ENCODE peak calls at places on chromosomes 11 and 22, in six cellular contexts. N is stimulated activated CD4-positive, alpha-beta T cell treated with anti-CD3 and anti-CD28 coated beads, Interleukin-1b, Interleukin-23, amount 100 ng/mL, for 24 hours; P is fibroblast of mammary gland; M is colonic mucosa; I is NCI-H1092 treated with DMSO at 0.1 percent for 48 hours; Z is stimulated activated CD8-positive, alpha-beta memory T cell treated with anti-CD3 and anti-CD28 coated beads, Interleukin-7, amount 100 ng/mL, for 24 hours. X is an unnamed sample.

GRCh38 chr11:95108159-95108611 is 18.5 kb downstream of the ENDOD1 start:
- DNase-seq in N (no peak), P (peak), M (peak), I (no peak), Z (no peak), X (peak)

GRCh38 chr11:17864478-17864941 is 129.9 kb downstream of the KCNC1 start:
- DNase-seq in N (no peak), P (no peak), M (peak), I (no peak), Z (no peak), X (peak)

GRCh38 chr11:117143390-117143789 is 697 bp upstream of the PAFAH1B2 start:
- DNase-seq in N (no peak), P (peak), M (peak), I (peak), Z (no peak), X (peak)

GRCh38 chr11:65310215-65310614 is 4.5 kb upstream of the CDC42EP2 start:
- DNase-seq in N (no peak), P (no peak), M (peak), I (no peak), Z (no peak), X (peak)

GRCh38 chr11:75718406-75719088 is 909 bp downstream of the MOGAT2 start:
- DNase-seq in N (no peak), P (no peak), M (no peak), I (no peak), Z (no peak), X (no peak)

GRCh38 chr11:115939726-115940421 is 435.7 kb upstream of the CADM1 start:
- DNase-seq in N (no peak), P (no peak), M (no peak), I (peak), Z (no peak), X (no peak)

GRCh38 chr11:11787305-11788066 is 54.3 kb upstream of the USP47 start:
- DNase-seq in N (peak), P (peak), M (peak), I (peak), Z (peak), X (peak)

GRCh38 chr22:46791201-46791731 is 28.8 kb downstream of the TBC1D22A start:
- DNase-seq in N (peak), P (peak), M (no peak), I (no peak), Z (peak), X (peak)

GRCh38 chr22:41907436-41908401 is 7.2 kb downstream of the SHISA8 start:
- DNase-seq in N (no peak), P (no peak), M (no peak), I (no peak), Z (no peak), X (peak)

GRCh38 chr11:66685276-66686099 is 7.8 kb upstream of the RBM4B start:
- DNase-seq in N (no peak), P (no peak), M (no peak), I (no peak), Z (no peak), X (no peak)

GRCh38 chr22:40637181-40638150 is 947 bp upstream of the MRTFA start:
- DNase-seq in N (peak), P (no peak), M (peak), I (no peak), Z (peak), X (peak)

GRCh38 chr11:130310622-130311021 is 4.1 kb downstream of the ZBTB44 start:
- DNase-seq in N (no peak), P (no peak), M (no peak), I (no peak), Z (no peak), X (no peak)

GRCh38 chr11:2265396-2265795 is 5.0 kb downstream of the ASCL2 start:
- DNase-seq in N (no peak), P (no peak), M (peak), I (no peak), Z (no peak), X (no peak)

GRCh38 chr11:111522426-111522825 is 7.8 kb downstream of the HOATZ start:
- DNase-seq in N (no peak), P (no peak), M (no peak), I (no peak), Z (no peak), X (no peak)

GRCh38 chr22:50186789-50187523 is 1.2 kb downstream of the TRABD start:
- DNase-seq in N (no peak), P (peak), M (peak), I (no peak), Z (no peak), X (peak)

GRCh38 chr11:102199673-102200072 is 89.4 kb downstream of the YAP1 start:
- DNase-seq in N (no peak), P (no peak), M (no peak), I (no peak), Z (no peak), X (no peak)

GRCh38 chr22:37365950-37366349 is 61.3 kb downstream of the ELFN2 start:
- DNase-seq in N (no peak), P (no peak), M (no peak), I (no peak), Z (no peak), X (no peak)

GRCh38 chr22:21972293-21972779 is 10.3 kb downstream of the TOP3B start:
- DNase-seq in N (no peak), P (peak), M (peak), I (no peak), Z (peak), X (peak)

GRCh38 chr11:129457321-129457720 is 81.7 kb downstream of the BARX2 start:
- DNase-seq in N (no peak), P (no peak), M (peak), I (no peak), Z (no peak), X (no peak)

GRCh38 chr11:66336234-66337102 is at the start of gene RIN1:
- DNase-seq in N (no peak), P (peak), M (peak), I (peak), Z (peak), X (peak)

GRCh38 chr11:128622137-128622523 is 34.8 kb upstream of the ETS1 start:
- DNase-seq in N (no peak), P (no peak), M (no peak), I (no peak), Z (no peak), X (no peak)

GRCh38 chr22:20215742-20216141 is 52.4 kb downstream of the RTN4R start:
- DNase-seq in N (no peak), P (no peak), M (no peak), I (no peak), Z (no peak), X (no peak)

GRCh38 chr22:39491696-39492095 is 10.4 kb upstream of the MIEF1 start:
- DNase-seq in N (no peak), P (no peak), M (no peak), I (no peak), Z (no peak), X (no peak)

GRCh38 chr11:88179966-88180629 is 4.9 kb upstream of the RAB38 start:
- DNase-seq in N (no peak), P (peak), M (no peak), I (no peak), Z (no peak), X (no peak)